ENCODE peak calls at places on chromosomes 11 and 22, in four cellular contexts. U is stromal cell of bone marrow, R is AG20443, W is right atrium auricular region. J is an unnamed sample.

GRCh38 chr11:47148903-47149535 is 27.7 kb downstream of the ARFGAP2 start:
- DNase-seq in U (no peak), R (peak), W (no peak), J (no peak)

GRCh38 chr22:29797351-29797750 is 30.2 kb downstream of the UQCR10 start:
- DNase-seq in U (no peak), R (no peak), W (no peak), J (no peak)

GRCh38 chr11:503179-503981 is 3.7 kb downstream of the RNH1 start:
- DNase-seq in U (peak), R (peak), W (peak), J (peak)

GRCh38 chr22:36722055-36722454 is 18.5 kb upstream of the CACNG2 start:
- DNase-seq in U (no peak), R (no peak), W (no peak), J (no peak)

GRCh38 chr22:23037429-23038333 is 32.6 kb upstream of the GNAZ start:
- DNase-seq in U (no peak), R (no peak), W (no peak), J (no peak)

GRCh38 chr11:127027000-127027399 is 26.4 kb upstream of the KIRREL3 start:
- DNase-seq in U (no peak), R (no peak), W (no peak), J (no peak)

GRCh38 chr11:74008373-74009229 is at the start of gene UCP3:
- DNase-seq in U (no peak), R (no peak), W (no peak), J (no peak)

GRCh38 chr11:4607782-4608666 is at the start of gene TRIM68:
- DNase-seq in U (peak), R (peak), W (peak), J (peak)

GRCh38 chr11:61170566-61170965 is 9.3 kb upstream of the VPS37C start:
- DNase-seq in U (no peak), R (no peak), W (no peak), J (no peak)

GRCh38 chr22:36901411-36902142 is 11.9 kb upstream of the CSF2RB start:
- DNase-seq in U (no peak), R (no peak), W (no peak), J (no peak)

GRCh38 chr11:79331251-79331901 is 109.5 kb downstream of the TENM4 start:
- DNase-seq in U (no peak), R (no peak), W (no peak), J (no peak)

GRCh38 chr22:19597399-19597735 is 73.2 kb upstream of the CLDN5 start:
- DNase-seq in U (no peak), R (no peak), W (no peak), J (no peak)

GRCh38 chr11:102462610-102463009 is 10.0 kb upstream of the TMEM123 start:
- DNase-seq in U (no peak), R (no peak), W (no peak), J (no peak)

GRCh38 chr22:49768511-49768910 is 59.2 kb downstream of the BRD1 start:
- DNase-seq in U (no peak), R (no peak), W (no peak), J (peak)

GRCh38 chr11:16790484-16791240 is 52.2 kb downstream of the C11orf58 start:
- DNase-seq in U (no peak), R (no peak), W (no peak), J (peak)

GRCh38 chr11:93849201-93849600 is 1.2 kb downstream of the VSTM5 start:
- DNase-seq in U (no peak), R (no peak), W (peak), J (no peak)

GRCh38 chr22:45125198-45125597 is 38.5 kb upstream of the NUP50 start:
- DNase-seq in U (peak), R (peak), W (no peak), J (peak)

GRCh38 chr22:44368611-44369010 is 55.9 kb upstream of the SHISAL1 start:
- DNase-seq in U (no peak), R (no peak), W (no peak), J (peak)

GRCh38 chr11:66858186-66858938 is 1.5 kb downstream of the LRFN4 start:
- DNase-seq in U (no peak), R (no peak), W (no peak), J (peak)

GRCh38 chr11:2990617-2991476 is 1.3 kb downstream of the NAP1L4 start:
- DNase-seq in U (no peak), R (no peak), W (no peak), J (no peak)

GRCh38 chr11:12232819-12233601 is 122.6 kb downstream of the MICAL2 start:
- DNase-seq in U (peak), R (peak), W (no peak), J (peak)

GRCh38 chr11:31655483-31655882 is 145.9 kb downstream of the ELP4 start:
- DNase-seq in U (peak), R (peak), W (no peak), J (peak)

GRCh38 chr11:108121274-108122155 is at the start of gene ACAT1:
- DNase-seq in U (peak), R (peak), W (peak), J (peak)

GRCh38 chr11:74004694-74005615 is 3.9 kb downstream of the UCP3 start:
- DNase-seq in U (no peak), R (no peak), W (no peak), J (no peak)